ENCODE peak calls at places on chromosome 4, in six cellular contexts. One of them, this sample, is unnamed.
A peak's percentile ranks its signal among the peaks of the same experiment; 100 is the strongest.

GRCh38 chr4:44487341-44487740 is 38.7 kb upstream of the KCTD8 start:
- DNase-seq in cardiac muscle cell: no peak
- DNase-seq in mucosa of descending colon: no peak
- DNase-seq in amniotic epithelial cell: no peak
- DNase-seq in HuH-7.5: no peak
- DNase-seq in fibroblast of pulmonary artery: peak; percentile 25
- DNase-seq in this sample: no peak

GRCh38 chr4:100489316-100489715 is 28.5 kb downstream of the EMCN start:
- DNase-seq in fibroblast of pulmonary artery: peak; percentile 58
- DNase-seq in amniotic epithelial cell: peak; percentile 80
- DNase-seq in HuH-7.5: no peak
- DNase-seq in cardiac muscle cell: no peak
- DNase-seq in mucosa of descending colon: no peak
- DNase-seq in this sample: no peak

GRCh38 chr4:5751073-5751917 is 40.3 kb downstream of the EVC start:
- DNase-seq in fibroblast of pulmonary artery: peak; percentile 97
- DNase-seq in amniotic epithelial cell: peak; percentile 99
- DNase-seq in mucosa of descending colon: no peak
- DNase-seq in HuH-7.5: no peak
- DNase-seq in cardiac muscle cell: no peak
- DNase-seq in this sample: no peak

GRCh38 chr4:158159054-158159717 is 13.6 kb downstream of the GASK1B start:
- DNase-seq in cardiac muscle cell: no peak
- DNase-seq in mucosa of descending colon: no peak
- DNase-seq in amniotic epithelial cell: peak; percentile 94
- DNase-seq in HuH-7.5: no peak
- DNase-seq in fibroblast of pulmonary artery: peak; percentile 78
- DNase-seq in this sample: no peak

GRCh38 chr4:38674206-38675144 is 10.5 kb downstream of the KLF3 start:
- DNase-seq in HuH-7.5: no peak
- DNase-seq in mucosa of descending colon: peak; percentile 48
- DNase-seq in cardiac muscle cell: peak; percentile 36
- DNase-seq in amniotic epithelial cell: no peak
- DNase-seq in fibroblast of pulmonary artery: peak; percentile 36
- DNase-seq in this sample: no peak

GRCh38 chr4:153705743-153706468 is 21.8 kb downstream of the TLR2 start:
- DNase-seq in fibroblast of pulmonary artery: no peak
- DNase-seq in mucosa of descending colon: no peak
- DNase-seq in amniotic epithelial cell: no peak
- DNase-seq in HuH-7.5: no peak
- DNase-seq in cardiac muscle cell: no peak
- DNase-seq in this sample: no peak

GRCh38 chr4:41213563-41214157 is 682 bp downstream of the APBB2 start:
- DNase-seq in mucosa of descending colon: peak; percentile 17
- DNase-seq in fibroblast of pulmonary artery: no peak
- DNase-seq in HuH-7.5: no peak
- DNase-seq in cardiac muscle cell: no peak
- DNase-seq in amniotic epithelial cell: no peak
- DNase-seq in this sample: peak; percentile 37

GRCh38 chr4:94897023-94897422 is 139.3 kb downstream of the BMPR1B start:
- DNase-seq in mucosa of descending colon: no peak
- DNase-seq in amniotic epithelial cell: peak; percentile 34
- DNase-seq in HuH-7.5: peak; percentile 29
- DNase-seq in fibroblast of pulmonary artery: no peak
- DNase-seq in cardiac muscle cell: peak; percentile 73
- DNase-seq in this sample: no peak

GRCh38 chr4:163764569-163764968 is 270.1 kb downstream of the TMA16 start:
- DNase-seq in fibroblast of pulmonary artery: no peak
- DNase-seq in cardiac muscle cell: no peak
- DNase-seq in HuH-7.5: no peak
- DNase-seq in amniotic epithelial cell: no peak
- DNase-seq in mucosa of descending colon: no peak
- DNase-seq in this sample: no peak

GRCh38 chr4:53541577-53542206 is 49.6 kb downstream of the LNX1 start:
- DNase-seq in amniotic epithelial cell: peak; percentile 93
- DNase-seq in HuH-7.5: no peak
- DNase-seq in fibroblast of pulmonary artery: peak; percentile 88
- DNase-seq in mucosa of descending colon: no peak
- DNase-seq in cardiac muscle cell: no peak
- DNase-seq in this sample: no peak

GRCh38 chr4:152735302-152735917 is 44.1 kb downstream of the TIGD4 start:
- DNase-seq in amniotic epithelial cell: peak; percentile 31
- DNase-seq in mucosa of descending colon: no peak
- DNase-seq in cardiac muscle cell: peak; percentile 35
- DNase-seq in HuH-7.5: peak; percentile 16
- DNase-seq in fibroblast of pulmonary artery: peak; percentile 54
- DNase-seq in this sample: no peak

GRCh38 chr4:68466751-68467150 is 19.5 kb downstream of the TMPRSS11E start:
- DNase-seq in mucosa of descending colon: no peak
- DNase-seq in HuH-7.5: no peak
- DNase-seq in amniotic epithelial cell: peak; percentile 69
- DNase-seq in cardiac muscle cell: no peak
- DNase-seq in fibroblast of pulmonary artery: no peak
- DNase-seq in this sample: no peak

GRCh38 chr4:127709456-127709855 is 20.7 kb upstream of the SLC25A31 start:
- DNase-seq in fibroblast of pulmonary artery: peak; percentile 24
- DNase-seq in mucosa of descending colon: no peak
- DNase-seq in amniotic epithelial cell: no peak
- DNase-seq in HuH-7.5: no peak
- DNase-seq in cardiac muscle cell: no peak
- DNase-seq in this sample: no peak

GRCh38 chr4:54912155-54912554 is 213.2 kb downstream of the KDR start:
- DNase-seq in HuH-7.5: no peak
- DNase-seq in mucosa of descending colon: no peak
- DNase-seq in cardiac muscle cell: no peak
- DNase-seq in fibroblast of pulmonary artery: no peak
- DNase-seq in amniotic epithelial cell: no peak
- DNase-seq in this sample: no peak

GRCh38 chr4:145773581-145774234 is 93.8 kb downstream of the C4orf51 start:
- DNase-seq in cardiac muscle cell: no peak
- DNase-seq in fibroblast of pulmonary artery: no peak
- DNase-seq in mucosa of descending colon: no peak
- DNase-seq in amniotic epithelial cell: no peak
- DNase-seq in HuH-7.5: no peak
- DNase-seq in this sample: no peak

GRCh38 chr4:153541426-153542096 is 75.4 kb downstream of the TMEM131L start:
- DNase-seq in cardiac muscle cell: no peak
- DNase-seq in mucosa of descending colon: no peak
- DNase-seq in amniotic epithelial cell: peak; percentile 96
- DNase-seq in HuH-7.5: no peak
- DNase-seq in fibroblast of pulmonary artery: peak; percentile 53
- DNase-seq in this sample: no peak

GRCh38 chr4:15995826-15996225 is 32.9 kb upstream of the FGFBP2 start:
- DNase-seq in mucosa of descending colon: no peak
- DNase-seq in HuH-7.5: no peak
- DNase-seq in fibroblast of pulmonary artery: no peak
- DNase-seq in amniotic epithelial cell: no peak
- DNase-seq in cardiac muscle cell: no peak
- DNase-seq in this sample: no peak

GRCh38 chr4:4754641-4755040 is 104.8 kb upstream of the MSX1 start:
- DNase-seq in fibroblast of pulmonary artery: no peak
- DNase-seq in mucosa of descending colon: no peak
- DNase-seq in HuH-7.5: no peak
- DNase-seq in amniotic epithelial cell: no peak
- DNase-seq in cardiac muscle cell: no peak
- DNase-seq in this sample: no peak

GRCh38 chr4:81454498-81454897 is 17.2 kb downstream of the RASGEF1B start:
- DNase-seq in fibroblast of pulmonary artery: no peak
- DNase-seq in HuH-7.5: no peak
- DNase-seq in cardiac muscle cell: no peak
- DNase-seq in amniotic epithelial cell: no peak
- DNase-seq in mucosa of descending colon: peak; percentile 37
- DNase-seq in this sample: no peak

GRCh38 chr4:22762548-22762947 is 69.8 kb downstream of the GBA3 start:
- DNase-seq in amniotic epithelial cell: no peak
- DNase-seq in cardiac muscle cell: peak; percentile 45
- DNase-seq in mucosa of descending colon: no peak
- DNase-seq in fibroblast of pulmonary artery: no peak
- DNase-seq in HuH-7.5: no peak
- DNase-seq in this sample: no peak

GRCh38 chr4:182604161-182604591 is 313.0 kb downstream of the DCTD start:
- DNase-seq in fibroblast of pulmonary artery: peak; percentile 61
- DNase-seq in HuH-7.5: no peak
- DNase-seq in mucosa of descending colon: no peak
- DNase-seq in cardiac muscle cell: no peak
- DNase-seq in amniotic epithelial cell: no peak
- DNase-seq in this sample: no peak

GRCh38 chr4:24166501-24166900 is 276.7 kb upstream of the PPARGC1A start:
- DNase-seq in cardiac muscle cell: no peak
- DNase-seq in fibroblast of pulmonary artery: no peak
- DNase-seq in mucosa of descending colon: no peak
- DNase-seq in amniotic epithelial cell: no peak
- DNase-seq in HuH-7.5: no peak
- DNase-seq in this sample: no peak

GRCh38 chr4:1347410-1347864 is 429 bp downstream of the UVSSA start:
- DNase-seq in amniotic epithelial cell: peak; percentile 85
- DNase-seq in fibroblast of pulmonary artery: peak; percentile 88
- DNase-seq in HuH-7.5: peak; percentile 91
- DNase-seq in mucosa of descending colon: peak; percentile 66
- DNase-seq in cardiac muscle cell: peak; percentile 82
- DNase-seq in this sample: peak; percentile 76

GRCh38 chr4:158722291-158722916 is 792 bp downstream of the PPID start:
- DNase-seq in fibroblast of pulmonary artery: peak; percentile 49
- DNase-seq in cardiac muscle cell: peak; percentile 38
- DNase-seq in mucosa of descending colon: peak; percentile 35
- DNase-seq in HuH-7.5: no peak
- DNase-seq in amniotic epithelial cell: peak; percentile 48
- DNase-seq in this sample: no peak

GRCh38 chr4:123398803-123399637 is 2.4 kb downstream of the SPRY1 start:
- DNase-seq in cardiac muscle cell: peak; percentile 71
- DNase-seq in fibroblast of pulmonary artery: peak; percentile 87
- DNase-seq in amniotic epithelial cell: peak; percentile 66
- DNase-seq in HuH-7.5: no peak
- DNase-seq in mucosa of descending colon: peak; percentile 77
- DNase-seq in this sample: peak; percentile 54

GRCh38 chr4:145937990-145938611 is 522 bp downstream of the ZNF827 start:
- DNase-seq in mucosa of descending colon: peak; percentile 54
- DNase-seq in cardiac muscle cell: peak; percentile 60
- DNase-seq in amniotic epithelial cell: peak; percentile 40
- DNase-seq in fibroblast of pulmonary artery: peak; percentile 38
- DNase-seq in HuH-7.5: peak; percentile 44
- DNase-seq in this sample: no peak

GRCh38 chr4:92305148-92305877 is 1.5 kb downstream of the GRID2 start:
- DNase-seq in amniotic epithelial cell: peak; percentile 47
- DNase-seq in cardiac muscle cell: peak; percentile 87
- DNase-seq in fibroblast of pulmonary artery: peak; percentile 62
- DNase-seq in mucosa of descending colon: peak; percentile 4
- DNase-seq in HuH-7.5: no peak
- DNase-seq in this sample: peak; percentile 17

GRCh38 chr4:39348371-39349265 is 17.5 kb downstream of the RFC1 start:
- DNase-seq in cardiac muscle cell: no peak
- DNase-seq in mucosa of descending colon: no peak
- DNase-seq in amniotic epithelial cell: peak; percentile 72
- DNase-seq in HuH-7.5: no peak
- DNase-seq in fibroblast of pulmonary artery: no peak
- DNase-seq in this sample: no peak

GRCh38 chr4:121706595-121707021 is 9.8 kb upstream of the ANXA5 start:
- DNase-seq in HuH-7.5: no peak
- DNase-seq in fibroblast of pulmonary artery: peak; percentile 57
- DNase-seq in cardiac muscle cell: no peak
- DNase-seq in amniotic epithelial cell: peak; percentile 91
- DNase-seq in mucosa of descending colon: no peak
- DNase-seq in this sample: no peak

GRCh38 chr4:37429906-37430305 is 185.4 kb downstream of the NWD2 start:
- DNase-seq in mucosa of descending colon: no peak
- DNase-seq in amniotic epithelial cell: no peak
- DNase-seq in HuH-7.5: no peak
- DNase-seq in cardiac muscle cell: no peak
- DNase-seq in fibroblast of pulmonary artery: no peak
- DNase-seq in this sample: no peak

GRCh38 chr4:163681208-163681821 is 186.8 kb downstream of the TMA16 start:
- DNase-seq in fibroblast of pulmonary artery: peak; percentile 24
- DNase-seq in cardiac muscle cell: peak; percentile 80
- DNase-seq in mucosa of descending colon: peak; percentile 65
- DNase-seq in HuH-7.5: no peak
- DNase-seq in amniotic epithelial cell: peak; percentile 51
- DNase-seq in this sample: peak; percentile 7

GRCh38 chr4:89175611-89176010 is 64.3 kb downstream of the TIGD2 start:
- DNase-seq in HuH-7.5: no peak
- DNase-seq in cardiac muscle cell: no peak
- DNase-seq in amniotic epithelial cell: no peak
- DNase-seq in mucosa of descending colon: peak; percentile 28
- DNase-seq in fibroblast of pulmonary artery: no peak
- DNase-seq in this sample: no peak

This sample was measured in heart right ventricle.